ENCODE peak calls at places on chromosomes 12 and 14, in five cellular contexts. One of them, this sample, is unnamed.
A peak's percentile ranks its signal among the peaks of the same experiment; 100 is the strongest.

GRCh38 chr12:57210461-57210860 is 6.1 kb upstream of the NXPH4 start:
- DNase-seq in breast epithelium: no peak
- DNase-seq in PC-3: no peak
- DNase-seq in WERI-Rb-1: no peak
- DNase-seq in tibial nerve: no peak
- DNase-seq in this sample: no peak

GRCh38 chr14:49849213-49849847 is 3.3 kb downstream of the NEMF start:
- DNase-seq in breast epithelium: no peak
- DNase-seq in PC-3: peak; percentile 89
- DNase-seq in WERI-Rb-1: no peak
- DNase-seq in tibial nerve: no peak
- DNase-seq in this sample: no peak

GRCh38 chr12:27686147-27686546 is 10.1 kb upstream of the REP15 start:
- DNase-seq in breast epithelium: no peak
- DNase-seq in PC-3: no peak
- DNase-seq in WERI-Rb-1: no peak
- DNase-seq in tibial nerve: no peak
- DNase-seq in this sample: no peak

GRCh38 chr12:111448266-111448830 is 42.6 kb downstream of the SH2B3 start:
- DNase-seq in breast epithelium: no peak
- DNase-seq in PC-3: no peak
- DNase-seq in WERI-Rb-1: no peak
- DNase-seq in tibial nerve: no peak
- DNase-seq in this sample: no peak

GRCh38 chr14:58027904-58028303 is 124.1 kb downstream of the ARMH4 start:
- DNase-seq in breast epithelium: no peak
- DNase-seq in PC-3: no peak
- DNase-seq in WERI-Rb-1: no peak
- DNase-seq in tibial nerve: no peak
- DNase-seq in this sample: no peak

GRCh38 chr12:124696689-124697476 is 129.5 kb upstream of the NCOR2 start:
- DNase-seq in breast epithelium: no peak
- DNase-seq in PC-3: no peak
- DNase-seq in WERI-Rb-1: no peak
- DNase-seq in tibial nerve: no peak
- DNase-seq in this sample: no peak

GRCh38 chr14:20652996-20653975 is 11.8 kb upstream of the OR6S1 start:
- DNase-seq in breast epithelium: no peak
- DNase-seq in PC-3: no peak
- DNase-seq in WERI-Rb-1: no peak
- DNase-seq in tibial nerve: no peak
- DNase-seq in this sample: peak; percentile 76

GRCh38 chr12:2290091-2290490 is 237.3 kb downstream of the CACNA1C start:
- DNase-seq in breast epithelium: no peak
- DNase-seq in PC-3: no peak
- DNase-seq in WERI-Rb-1: no peak
- DNase-seq in tibial nerve: no peak
- DNase-seq in this sample: no peak

GRCh38 chr12:13376627-13377373 is 180.3 kb downstream of the EMP1 start:
- DNase-seq in breast epithelium: no peak
- DNase-seq in PC-3: peak; percentile 81
- DNase-seq in WERI-Rb-1: no peak
- DNase-seq in tibial nerve: no peak
- DNase-seq in this sample: no peak

GRCh38 chr14:60926002-60926401 is 54.9 kb downstream of the TRMT5 start:
- DNase-seq in breast epithelium: no peak
- DNase-seq in PC-3: no peak
- DNase-seq in WERI-Rb-1: no peak
- DNase-seq in tibial nerve: no peak
- DNase-seq in this sample: no peak

GRCh38 chr14:77061630-77062029 is 33.1 kb upstream of the IRF2BPL start:
- DNase-seq in breast epithelium: no peak
- DNase-seq in PC-3: no peak
- DNase-seq in WERI-Rb-1: no peak
- DNase-seq in tibial nerve: no peak
- DNase-seq in this sample: peak; percentile 68

GRCh38 chr12:5648692-5649338 is 216.9 kb downstream of the NTF3 start:
- DNase-seq in breast epithelium: no peak
- DNase-seq in PC-3: peak; percentile 29
- DNase-seq in WERI-Rb-1: peak; percentile 66
- DNase-seq in tibial nerve: peak; percentile 29
- DNase-seq in this sample: peak; percentile 65

GRCh38 chr12:114501474-114501807 is 95.5 kb upstream of the TBX5 start:
- DNase-seq in breast epithelium: no peak
- DNase-seq in PC-3: no peak
- DNase-seq in WERI-Rb-1: no peak
- DNase-seq in tibial nerve: no peak
- DNase-seq in this sample: no peak

GRCh38 chr14:103881927-103882281 is 34.5 kb upstream of the PPP1R13B start:
- DNase-seq in breast epithelium: no peak
- DNase-seq in PC-3: no peak
- DNase-seq in WERI-Rb-1: no peak
- DNase-seq in tibial nerve: no peak
- DNase-seq in this sample: peak; percentile 52

GRCh38 chr14:61586539-61587396 is 108.5 kb upstream of the HIF1A start:
- DNase-seq in breast epithelium: no peak
- DNase-seq in PC-3: peak; percentile 90
- DNase-seq in WERI-Rb-1: no peak
- DNase-seq in tibial nerve: no peak
- DNase-seq in this sample: no peak

GRCh38 chr14:37257651-37258050 is 59.9 kb downstream of the MIPOL1 start:
- DNase-seq in breast epithelium: no peak
- DNase-seq in PC-3: peak; percentile 85
- DNase-seq in WERI-Rb-1: no peak
- DNase-seq in tibial nerve: no peak
- DNase-seq in this sample: no peak

GRCh38 chr14:101412741-101413140 is 148.6 kb upstream of the DIO3 start:
- DNase-seq in breast epithelium: no peak
- DNase-seq in PC-3: peak; percentile 87
- DNase-seq in WERI-Rb-1: no peak
- DNase-seq in tibial nerve: no peak
- DNase-seq in this sample: no peak

GRCh38 chr12:125211464-125211863 is 146.2 kb downstream of the AACS start:
- DNase-seq in breast epithelium: no peak
- DNase-seq in PC-3: no peak
- DNase-seq in WERI-Rb-1: no peak
- DNase-seq in tibial nerve: no peak
- DNase-seq in this sample: no peak

GRCh38 chr14:81449114-81449513 is 49.0 kb upstream of the STON2 start:
- DNase-seq in breast epithelium: no peak
- DNase-seq in PC-3: no peak
- DNase-seq in WERI-Rb-1: no peak
- DNase-seq in tibial nerve: peak; percentile 29
- DNase-seq in this sample: no peak

GRCh38 chr12:49619286-49619685 is 4.1 kb upstream of the PRPF40B start:
- DNase-seq in breast epithelium: no peak
- DNase-seq in PC-3: peak; percentile 58
- DNase-seq in WERI-Rb-1: no peak
- DNase-seq in tibial nerve: no peak
- DNase-seq in this sample: no peak

GRCh38 chr12:2980630-2981029 is 21.4 kb downstream of the TEAD4 start:
- DNase-seq in breast epithelium: no peak
- DNase-seq in PC-3: no peak
- DNase-seq in WERI-Rb-1: no peak
- DNase-seq in tibial nerve: no peak
- DNase-seq in this sample: no peak

GRCh38 chr12:53235742-53236442 is 3.9 kb upstream of the RARG start:
- DNase-seq in breast epithelium: no peak
- DNase-seq in PC-3: no peak
- DNase-seq in WERI-Rb-1: peak; percentile 87
- DNase-seq in tibial nerve: no peak
- DNase-seq in this sample: peak; percentile 65

DNA sequence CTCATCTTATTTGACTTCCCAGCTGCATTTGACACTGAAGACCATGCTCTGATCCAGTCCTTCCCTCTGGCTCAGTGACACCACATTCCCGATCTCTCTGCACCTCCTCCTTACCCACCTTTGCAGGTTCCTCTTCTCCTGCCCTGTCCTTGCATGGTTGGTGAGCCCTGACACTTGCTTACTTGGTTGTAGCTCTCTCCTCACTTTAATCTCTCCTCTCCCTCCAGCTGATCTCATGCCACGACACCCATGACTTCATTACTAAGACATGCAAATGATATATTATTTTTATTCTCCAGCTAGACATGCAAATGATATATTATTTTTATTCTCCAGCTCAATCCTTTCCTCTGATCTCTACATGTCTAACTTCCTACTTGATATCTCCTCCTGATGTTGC is at the start of gene SERPINA9:
- DNase-seq in breast epithelium: no peak
- DNase-seq in PC-3: no peak
- DNase-seq in WERI-Rb-1: no peak
- DNase-seq in tibial nerve: no peak
- DNase-seq in this sample: no peak
- H3K36me3 ChIP-seq in breast epithelium: no peaks in the 10 kb centered on the region
- H3K36me3 ChIP-seq in PC-3: no peaks in the 10 kb centered on the region
- H3K36me3 ChIP-seq in WERI-Rb-1: no peaks in the 10 kb centered on the region
- H3K36me3 ChIP-seq in tibial nerve: no peaks in the 10 kb centered on the region
- H3K36me3 ChIP-seq in this sample: no peaks in the 10 kb centered on the region

GRCh38 chr12:32739279-32739678 is 16.4 kb downstream of the YARS2 start:
- DNase-seq in breast epithelium: no peak
- DNase-seq in PC-3: no peak
- DNase-seq in WERI-Rb-1: no peak
- DNase-seq in tibial nerve: no peak
- DNase-seq in this sample: no peak
- H3K36me3 ChIP-seq in breast epithelium: peaks cover 3% of the 10 kb centered on the region
- H3K36me3 ChIP-seq in PC-3: peaks cover 48% of the 10 kb centered on the region
- H3K36me3 ChIP-seq in WERI-Rb-1: peaks cover 74% of the 10 kb centered on the region
- H3K36me3 ChIP-seq in tibial nerve: peaks cover 79% of the 10 kb centered on the region
- H3K36me3 ChIP-seq in this sample: peaks cover 4% of the 10 kb centered on the region

GRCh38 chr12:16610743-16611142 is 4.8 kb upstream of the LMO3 start:
- DNase-seq in breast epithelium: no peak
- DNase-seq in PC-3: no peak
- DNase-seq in WERI-Rb-1: no peak
- DNase-seq in tibial nerve: no peak
- DNase-seq in this sample: no peak
- H3K36me3 ChIP-seq in breast epithelium: no peaks in the 10 kb centered on the region
- H3K36me3 ChIP-seq in PC-3: no peaks in the 10 kb centered on the region
- H3K36me3 ChIP-seq in WERI-Rb-1: no peaks in the 10 kb centered on the region
- H3K36me3 ChIP-seq in tibial nerve: no peaks in the 10 kb centered on the region
- H3K36me3 ChIP-seq in this sample: no peaks in the 10 kb centered on the region

DNA sequence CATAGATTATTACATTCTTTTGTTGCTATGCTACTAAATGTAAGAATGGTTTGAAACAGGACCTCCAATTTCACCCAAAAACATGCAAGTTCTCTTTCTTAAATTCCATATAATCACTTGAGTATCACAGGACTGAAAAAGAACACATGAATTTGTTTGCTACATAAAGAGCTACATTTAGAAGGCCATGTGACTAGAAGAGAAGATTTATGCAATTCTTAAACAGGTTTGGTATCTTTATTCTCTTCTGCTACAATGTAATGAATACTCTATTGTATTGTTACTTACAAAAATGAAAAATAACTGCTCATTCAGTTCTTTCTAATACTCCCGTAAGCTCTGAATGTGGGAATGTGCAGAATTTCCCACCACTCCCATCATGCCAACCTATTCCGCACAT is 9.3 kb downstream of the EPS8 start:
- DNase-seq in breast epithelium: no peak
- DNase-seq in PC-3: no peak
- DNase-seq in WERI-Rb-1: no peak
- DNase-seq in tibial nerve: no peak
- DNase-seq in this sample: no peak
- H3K36me3 ChIP-seq in breast epithelium: no peaks in the 10 kb centered on the region
- H3K36me3 ChIP-seq in PC-3: peaks cover 12% of the 10 kb centered on the region
- H3K36me3 ChIP-seq in WERI-Rb-1: no peaks in the 10 kb centered on the region
- H3K36me3 ChIP-seq in tibial nerve: no peaks in the 10 kb centered on the region
- H3K36me3 ChIP-seq in this sample: no peaks in the 10 kb centered on the region